ENCODE peak calls at places on chromosomes 13 and 19, in six cellular contexts. I is stimulated activated CD4-positive, alpha-beta T cell treated with anti-CD3 and anti-CD28 coated beads, Interleukin-4, amount 100 ng/mL, for 4 hours; A is T follicular helper cell; R is T-helper 2 cell; V is activated CD4-positive, alpha-beta T cell treated with anti-CD3 and anti-CD28 coated beads, Interleukin-2, amount 50 U/mL, for 1 hour; S is HTR-8/SVneo. U is an unnamed sample.

GRCh38 chr13:51534075-51534817 is 50.0 kb upstream of the WDFY2 start:
- DNase-seq in I (no peak), A (no peak), R (peak), V (peak), S (no peak), U (no peak)

GRCh38 chr19:13055213-13056051 is 47.2 kb downstream of the LYL1 start:
- DNase-seq in I (no peak), A (no peak), R (no peak), V (no peak), S (peak), U (no peak)

GRCh38 chr13:26222523-26223046 is 471 bp upstream of the RNF6 start:
- DNase-seq in I (no peak), A (no peak), R (no peak), V (no peak), S (no peak), U (no peak)

GRCh38 chr13:28574617-28575142 is 79.8 kb upstream of the FLT1 start:
- DNase-seq in I (peak), A (no peak), R (peak), V (no peak), S (peak), U (no peak)

GRCh38 chr19:17113127-17113785 is 37.7 kb downstream of the MYO9B start:
- DNase-seq in I (no peak), A (no peak), R (no peak), V (no peak), S (no peak), U (no peak)

GRCh38 chr13:95098916-95099315 is 202.3 kb downstream of the ABCC4 start:
- DNase-seq in I (no peak), A (no peak), R (no peak), V (no peak), S (no peak), U (no peak)

GRCh38 chr13:33940898-33941297 is 122.9 kb downstream of the RFC3 start:
- DNase-seq in I (no peak), A (no peak), R (no peak), V (no peak), S (no peak), U (no peak)

GRCh38 chr13:73825143-73825542 is 309.1 kb downstream of the KLF12 start:
- DNase-seq in I (no peak), A (no peak), R (no peak), V (no peak), S (no peak), U (no peak)

GRCh38 chr19:41537789-41538188 is 38.2 kb upstream of the CEACAM21 start:
- DNase-seq in I (no peak), A (no peak), R (peak), V (no peak), S (no peak), U (no peak)

GRCh38 chr13:49681837-49682236 is 9.4 kb downstream of the EBPL start:
- DNase-seq in I (no peak), A (no peak), R (no peak), V (no peak), S (no peak), U (no peak)

GRCh38 chr13:21884965-21885567 is 214.2 kb downstream of the FGF9 start:
- DNase-seq in I (no peak), A (no peak), R (no peak), V (no peak), S (no peak), U (no peak)

GRCh38 chr19:51002542-51003311 is 1.3 kb upstream of the KLK8 start:
- DNase-seq in I (no peak), A (no peak), R (peak), V (no peak), S (no peak), U (no peak)

GRCh38 chr13:42102961-42103688 is 54.7 kb downstream of the DGKH start:
- DNase-seq in I (no peak), A (no peak), R (no peak), V (no peak), S (no peak), U (no peak)

GRCh38 chr19:2282062-2282861 is at the start of gene PEAK3:
- DNase-seq in I (peak), A (no peak), R (peak), V (no peak), S (peak), U (peak)

GRCh38 chr19:54257116-54257480 is at the start of gene LILRB5:
- DNase-seq in I (no peak), A (no peak), R (no peak), V (no peak), S (no peak), U (peak)

GRCh38 chr19:33406521-33407139 is 33.1 kb downstream of the CEBPG start:
- DNase-seq in I (peak), A (peak), R (peak), V (peak), S (peak), U (peak)

GRCh38 chr13:113929628-113930615 is 44.0 kb downstream of the C13orf46 start:
- DNase-seq in I (no peak), A (no peak), R (no peak), V (no peak), S (no peak), U (peak)

GRCh38 chr13:21637296-21637695 is 33.3 kb upstream of the MICU2 start:
- DNase-seq in I (peak), A (no peak), R (peak), V (peak), S (peak), U (no peak)

GRCh38 chr13:46721054-46721453 is 75.9 kb downstream of the ESD start:
- DNase-seq in I (peak), A (peak), R (peak), V (peak), S (no peak), U (no peak)

GRCh38 chr13:91078093-91078679 is 269.3 kb upstream of the MIR17HG start:
- DNase-seq in I (no peak), A (no peak), R (no peak), V (no peak), S (no peak), U (no peak)

U was measured in left lobe of liver.